ENCODE peak calls at places on chromosome 6, in eight cellular contexts. Q is SK-N-MC; B is pons; O is aorta; W is activated T-helper 1 cell treated with anti-CD3 and anti-CD28 coated beads, Interleukin-2, amount 50 U/mL, for 16 hours; I is NCI-H2107; E is AG04450; F is NCI-H1092 treated with DMSO at 0.1 percent for 48 hours. M is an unnamed sample.

GRCh38 chr6:159035891-159036290 is 8.9 kb downstream of the TAGAP start:
- DNase-seq in Q (no peak), B (no peak), O (no peak), W (no peak), I (no peak), E (no peak), F (no peak), M (no peak)

GRCh38 chr6:69232506-69233194 is 564.2 kb downstream of the LMBRD1 start:
- DNase-seq in Q (peak), B (peak), O (peak), W (no peak), I (no peak), E (peak), F (no peak), M (peak)

GRCh38 chr6:138250513-138251247 is 32.4 kb upstream of the PBOV1 start:
- DNase-seq in Q (no peak), B (no peak), O (peak), W (no peak), I (no peak), E (no peak), F (no peak), M (peak)

GRCh38 chr6:29483186-29483585 is 4.6 kb downstream of the MAS1L start:
- DNase-seq in Q (no peak), B (no peak), O (no peak), W (no peak), I (no peak), E (no peak), F (no peak), M (no peak)

GRCh38 chr6:71498643-71499042 is 210.0 kb downstream of the OGFRL1 start:
- DNase-seq in Q (no peak), B (no peak), O (no peak), W (no peak), I (no peak), E (no peak), F (no peak), M (no peak)

GRCh38 chr6:161362266-161362665 is 88.4 kb upstream of the AGPAT4 start:
- DNase-seq in Q (no peak), B (no peak), O (no peak), W (no peak), I (no peak), E (no peak), F (no peak), M (no peak)

GRCh38 chr6:16594849-16595248 is 166.4 kb downstream of the ATXN1 start:
- DNase-seq in Q (no peak), B (no peak), O (no peak), W (no peak), I (no peak), E (no peak), F (no peak), M (no peak)

GRCh38 chr6:126764104-126764503 is 354.4 kb upstream of the RSPO3 start:
- DNase-seq in Q (no peak), B (no peak), O (no peak), W (no peak), I (no peak), E (no peak), F (no peak), M (no peak)

GRCh38 chr6:149763866-149764265 is 14.3 kb downstream of the PCMT1 start:
- DNase-seq in Q (no peak), B (no peak), O (no peak), W (no peak), I (no peak), E (no peak), F (no peak), M (no peak)

GRCh38 chr6:170100046-170100445 is 190.8 kb downstream of the DLL1 start:
- DNase-seq in Q (no peak), B (no peak), O (peak), W (no peak), I (no peak), E (no peak), F (no peak), M (no peak)

GRCh38 chr6:157461000-157461915 is 80.3 kb downstream of the ZDHHC14 start:
- DNase-seq in Q (no peak), B (no peak), O (no peak), W (peak), I (peak), E (peak), F (no peak), M (no peak)

GRCh38 chr6:3176562-3177355 is 19.4 kb upstream of the TUBB2A start:
- DNase-seq in Q (no peak), B (no peak), O (no peak), W (no peak), I (no peak), E (peak), F (no peak), M (no peak)

GRCh38 chr6:21804941-21805610 is 211.5 kb downstream of the SOX4 start:
- DNase-seq in Q (no peak), B (no peak), O (no peak), W (no peak), I (no peak), E (no peak), F (no peak), M (no peak)

GRCh38 chr6:169490830-169491229 is 211.0 kb downstream of the WDR27 start:
- DNase-seq in Q (no peak), B (no peak), O (no peak), W (no peak), I (no peak), E (no peak), F (no peak), M (no peak)

GRCh38 chr6:119881416-119881815 is 531.9 kb upstream of the MAN1A1 start:
- DNase-seq in Q (no peak), B (no peak), O (no peak), W (no peak), I (no peak), E (no peak), F (no peak), M (peak)

GRCh38 chr6:164911873-164912580 is 397.4 kb downstream of the C6orf118 start:
- DNase-seq in Q (no peak), B (peak), O (no peak), W (no peak), I (no peak), E (no peak), F (peak), M (no peak)

GRCh38 chr6:154403803-154404202 is 47.2 kb upstream of the IPCEF1 start:
- DNase-seq in Q (no peak), B (no peak), O (no peak), W (no peak), I (peak), E (no peak), F (peak), M (no peak)

GRCh38 chr6:65280060-65280459 is 427.0 kb downstream of the EYS start:
- DNase-seq in Q (no peak), B (no peak), O (no peak), W (no peak), I (no peak), E (no peak), F (no peak), M (no peak)

GRCh38 chr6:44701637-44702101 is 314.2 kb downstream of the CDC5L start:
- DNase-seq in Q (no peak), B (no peak), O (no peak), W (no peak), I (no peak), E (no peak), F (no peak), M (no peak)

GRCh38 chr6:5110246-5110645 is 25.1 kb downstream of the PPP1R3G start:
- DNase-seq in Q (no peak), B (no peak), O (no peak), W (no peak), I (no peak), E (no peak), F (no peak), M (no peak)

GRCh38 chr6:150897400-150897943 is 32.0 kb downstream of the MTHFD1L start:
- DNase-seq in Q (no peak), B (no peak), O (no peak), W (no peak), I (no peak), E (no peak), F (no peak), M (no peak)

GRCh38 chr6:83861077-83861476 is 1.6 kb downstream of the CYB5R4 start:
- DNase-seq in Q (no peak), B (no peak), O (no peak), W (no peak), I (no peak), E (no peak), F (no peak), M (no peak)

GRCh38 chr6:170243791-170244291 is 47.0 kb downstream of the DLL1 start:
- DNase-seq in Q (no peak), B (peak), O (peak), W (no peak), I (no peak), E (no peak), F (peak), M (peak)

GRCh38 chr6:125823180-125823579 is 32.4 kb downstream of the NCOA7 start:
- DNase-seq in Q (no peak), B (no peak), O (no peak), W (no peak), I (no peak), E (no peak), F (no peak), M (no peak)

GRCh38 chr6:138943089-138943625 is 44.9 kb downstream of the REPS1 start:
- DNase-seq in Q (no peak), B (no peak), O (no peak), W (no peak), I (no peak), E (no peak), F (no peak), M (no peak)

GRCh38 chr6:31597006-31597405 is 4.2 kb upstream of the NCR3 start:
- DNase-seq in Q (no peak), B (no peak), O (no peak), W (no peak), I (no peak), E (no peak), F (peak), M (no peak)

GRCh38 chr6:167116109-167116837 is 6.6 kb upstream of the CCR6 start:
- DNase-seq in Q (no peak), B (no peak), O (no peak), W (no peak), I (peak), E (no peak), F (peak), M (no peak)

GRCh38 chr6:168333471-168333870 is 13.9 kb upstream of the DACT2 start:
- DNase-seq in Q (no peak), B (no peak), O (no peak), W (no peak), I (no peak), E (no peak), F (no peak), M (no peak)

GRCh38 chr6:135323202-135323668 is 142.1 kb downstream of the MYB start:
- DNase-seq in Q (no peak), B (peak), O (no peak), W (no peak), I (no peak), E (no peak), F (no peak), M (no peak)

GRCh38 chr6:23269436-23269835 is 700.1 kb downstream of the HDGFL1 start:
- DNase-seq in Q (no peak), B (no peak), O (no peak), W (no peak), I (no peak), E (no peak), F (no peak), M (no peak)

GRCh38 chr6:31293343-31293742 is 21.5 kb upstream of the HLA-C start:
- DNase-seq in Q (no peak), B (no peak), O (no peak), W (no peak), I (no peak), E (no peak), F (no peak), M (no peak)

GRCh38 chr6:19879663-19880062 is 42.5 kb downstream of the ID4 start:
- DNase-seq in Q (no peak), B (no peak), O (no peak), W (no peak), I (peak), E (no peak), F (peak), M (no peak)

GRCh38 chr6:100549406-100550167 is 84.9 kb upstream of the SIM1 start:
- DNase-seq in Q (no peak), B (peak), O (no peak), W (no peak), I (no peak), E (peak), F (no peak), M (no peak)

GRCh38 chr6:3987072-3987471 is 91.9 kb downstream of the FAM217A start:
- DNase-seq in Q (no peak), B (no peak), O (no peak), W (no peak), I (no peak), E (no peak), F (no peak), M (no peak)

GRCh38 chr6:84392292-84392691 is 164.8 kb upstream of the CEP162 start:
- DNase-seq in Q (no peak), B (no peak), O (no peak), W (no peak), I (no peak), E (no peak), F (no peak), M (no peak)

GRCh38 chr6:47420394-47421371 is 56.9 kb upstream of the CD2AP start:
- DNase-seq in Q (no peak), B (no peak), O (no peak), W (no peak), I (no peak), E (no peak), F (no peak), M (no peak)

GRCh38 chr6:25035451-25036435 is 100.0 kb upstream of the RIPOR2 start:
- DNase-seq in Q (no peak), B (no peak), O (no peak), W (no peak), I (no peak), E (no peak), F (no peak), M (no peak)

GRCh38 chr6:23325065-23325464 is 755.7 kb downstream of the HDGFL1 start:
- DNase-seq in Q (no peak), B (no peak), O (no peak), W (no peak), I (no peak), E (no peak), F (no peak), M (no peak)

M was measured in cerebellar cortex.